ENCODE peak calls at places on chromosomes 2 and 18, in nine cellular contexts. C is heart right ventricle; T is left ventricle myocardium inferior; X is CD8-positive, alpha-beta T cell; W is AG09309; H is astrocyte of the cerebellum; M is astrocyte; G is fibroblast of the aortic adventitia; K is gastrocnemius medialis. L is an unnamed sample.

GRCh38 chr2:1964659-1965058 is 220.3 kb upstream of the PXDN start:
- DNase-seq in K (no peak), W (no peak), X (no peak), M (no peak), H (no peak), G (no peak), T (no peak), C (no peak), L (no peak)

GRCh38 chr2:165594935-165595255 is 125.4 kb downstream of the CSRNP3 start:
- DNase-seq in W (no peak), G (no peak), M (no peak), T (no peak), C (no peak), H (no peak), K (no peak), X (no peak), L (peak; percentile 25)

GRCh38 chr2:204218040-204218439 is 281.5 kb downstream of the ICOS start:
- DNase-seq in X (no peak), C (no peak), W (no peak), K (no peak), T (no peak), G (no peak), H (no peak), M (no peak), L (no peak)

GRCh38 chr2:133377021-133377481 is 191.2 kb downstream of the NCKAP5 start:
- DNase-seq in G (peak; percentile 89), M (peak; percentile 87), K (no peak), H (peak; percentile 11), X (no peak), T (no peak), C (no peak), W (no peak), L (no peak)

GRCh38 chr2:222485367-222486211 is 61.2 kb downstream of the SGPP2 start:
- DNase-seq in T (peak; percentile 16), K (no peak), W (no peak), M (no peak), X (no peak), C (no peak), G (no peak), H (no peak), L (no peak)

GRCh38 chr2:77081597-77081996 is 440.6 kb downstream of the LRRTM4 start:
- DNase-seq in T (no peak), X (no peak), G (no peak), W (no peak), H (no peak), M (no peak), C (no peak), K (no peak), L (no peak)

GRCh38 chr2:173545364-173545734 is 190.7 kb downstream of the CDCA7 start:
- DNase-seq in G (no peak), H (no peak), X (no peak), K (no peak), T (no peak), W (peak; percentile 31), C (peak; percentile 60), M (peak; percentile 15), L (peak; percentile 55)

GRCh38 chr18:45056907-45057306 is 376.2 kb downstream of the SETBP1 start:
- DNase-seq in T (no peak), M (peak; percentile 13), K (no peak), W (no peak), H (no peak), G (peak; percentile 22), X (no peak), C (no peak), L (no peak)

DNA sequence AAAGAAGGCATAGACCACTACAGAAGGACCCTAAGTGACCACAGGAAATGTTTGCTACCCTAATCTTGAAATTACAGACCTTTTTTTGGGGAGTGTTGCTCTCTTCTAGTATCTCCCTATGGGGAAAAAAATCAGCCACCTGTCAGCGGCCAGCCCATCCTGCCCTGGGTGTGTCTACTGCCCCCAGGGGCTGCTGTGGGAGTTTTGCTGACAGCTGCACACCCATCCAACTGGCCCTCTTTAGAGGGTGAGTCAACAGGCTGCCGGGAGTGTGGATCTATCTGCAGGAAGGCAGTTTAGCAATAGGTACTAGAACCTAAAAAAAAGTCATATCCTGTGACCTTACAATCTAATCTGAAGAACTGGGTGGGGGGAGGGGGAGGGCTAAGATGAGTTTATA is 796 bp upstream of the DYSF start:
- DNase-seq in H (no peak), M (no peak), X (no peak), W (no peak), T (peak; percentile 52), K (peak; percentile 96), C (peak; percentile 60), G (peak; percentile 27), L (peak; percentile 35)
- TF ChIP-seq CTCF in H (peak; percentile 21), M (peak; percentile 23), X (no peak), W (no peak), T (peak; percentile 33), K (peak; percentile 56), C (peak; percentile 20), G (no peak), L (peak; percentile 30)

GRCh38 chr2:189131986-189132385 is 47.6 kb downstream of the COL5A2 start:
- DNase-seq in X (no peak), C (no peak), W (no peak), M (peak; percentile 76), K (no peak), H (no peak), T (no peak), G (no peak), L (no peak)

GRCh38 chr2:189129971-189130370 is 49.6 kb downstream of the COL5A2 start:
- DNase-seq in X (no peak), W (peak; percentile 90), T (no peak), M (peak; percentile 96), H (peak; percentile 83), K (no peak), C (no peak), G (peak; percentile 84), L (peak; percentile 63)

GRCh38 chr2:189125195-189125594 is 54.4 kb downstream of the COL5A2 start:
- DNase-seq in K (no peak), T (no peak), X (no peak), W (no peak), C (no peak), M (no peak), G (no peak), H (no peak), L (no peak)

GRCh38 chr2:189127756-189128155 is 51.8 kb downstream of the COL5A2 start:
- DNase-seq in W (no peak), C (no peak), K (no peak), X (no peak), T (no peak), M (no peak), G (no peak), H (no peak), L (no peak)

GRCh38 chr2:189128961-189129360 is 50.6 kb downstream of the COL5A2 start:
- DNase-seq in G (peak; percentile 64), H (peak; percentile 46), W (peak; percentile 50), X (no peak), M (peak; percentile 28), K (no peak), T (no peak), C (no peak), L (no peak)
- H3K4me3 ChIP-seq in G (no peak overlapping the region), H (no peak overlapping the region), W (no peak overlapping the region), X (no peak overlapping the region), M (no peak overlapping the region), K (no peak overlapping the region), T (no peak overlapping the region), C (no peak overlapping the region), L (no peak overlapping the region)

DNA sequence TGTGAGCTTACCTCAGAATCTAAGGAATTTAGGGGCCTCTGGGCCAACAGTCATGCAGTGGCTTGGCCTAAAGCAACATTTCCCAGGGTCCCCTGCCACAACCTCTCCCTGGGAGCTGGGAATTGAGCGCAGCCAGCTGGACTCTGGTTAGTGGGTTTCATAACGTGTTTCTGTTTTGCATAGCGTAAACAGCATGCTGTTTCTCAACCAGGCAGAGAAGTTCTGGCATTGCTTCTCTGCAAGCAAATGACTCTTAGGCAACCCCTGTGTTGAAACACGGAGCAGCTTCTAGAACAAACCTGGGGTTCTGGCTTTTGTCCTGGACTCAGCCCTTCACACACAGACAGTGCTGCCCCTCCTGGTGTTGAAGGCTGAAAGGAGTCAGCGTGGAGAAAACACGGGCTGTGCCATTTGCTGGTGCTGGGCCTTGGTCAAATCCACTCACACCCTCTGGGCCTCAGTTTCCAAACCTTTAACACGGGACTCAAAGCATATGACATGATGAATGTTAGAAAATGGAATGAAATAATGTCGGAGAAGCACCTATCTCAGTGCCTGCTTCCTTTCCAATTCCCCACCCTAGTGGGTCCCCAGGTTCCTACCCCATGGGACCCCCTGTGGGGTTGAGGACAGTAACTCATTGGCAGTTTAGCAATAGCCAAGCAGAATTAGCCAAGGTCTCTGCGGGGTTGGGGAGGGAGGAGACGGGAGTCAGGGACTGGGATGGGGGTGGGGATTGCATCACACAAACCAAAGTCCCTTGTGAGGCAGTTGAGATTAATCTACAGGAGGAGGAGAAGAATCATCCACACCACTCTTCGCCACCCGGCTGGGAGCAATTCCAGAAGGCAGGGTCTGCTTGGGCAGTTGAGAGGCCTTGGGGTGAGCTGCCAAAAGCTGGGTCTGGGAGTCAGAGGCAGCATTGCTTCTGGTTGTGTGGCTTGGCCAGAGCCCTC is 30.2 kb upstream of the IL1R2 start:
- DNase-seq in M (peak; percentile 82), W (peak; percentile 98), G (peak; percentile 100), T (peak; percentile 79), C (peak; percentile 62), H (peak; percentile 100), X (no peak), K (peak; percentile 91), L (no peak)
- TF ChIP-seq CTCF in M (no peak), W (peak; percentile 19), G (peak; percentile 45), T (peak; percentile 14), C (no peak), H (peak; percentile 51), X (no peak), K (no peak), L (no peak)

GRCh38 chr18:58671122-58671940 is at the start of gene MALT1:
- DNase-seq in W (peak; percentile 57), X (peak; percentile 97), M (peak; percentile 77), K (peak; percentile 89), G (peak; percentile 83), T (peak; percentile 94), C (peak; percentile 92), H (peak; percentile 64), L (peak; percentile 56)

GRCh38 chr18:58676270-58676669 is 5.0 kb downstream of the MALT1 start:
- DNase-seq in H (no peak), M (no peak), K (no peak), W (no peak), G (no peak), C (no peak), X (no peak), T (no peak), L (no peak)

GRCh38 chr18:58671941-58672565 is 788 bp downstream of the MALT1 start:
- DNase-seq in H (no peak), G (peak; percentile 42), T (peak; percentile 45), M (peak; percentile 36), C (no peak), X (no peak), K (peak; percentile 17), W (no peak), L (no peak)

GRCh38 chr18:58674863-58675472 is 3.7 kb downstream of the MALT1 start:
- DNase-seq in C (no peak), T (no peak), G (no peak), H (no peak), K (no peak), W (no peak), X (no peak), M (peak; percentile 59), L (no peak)

DNA sequence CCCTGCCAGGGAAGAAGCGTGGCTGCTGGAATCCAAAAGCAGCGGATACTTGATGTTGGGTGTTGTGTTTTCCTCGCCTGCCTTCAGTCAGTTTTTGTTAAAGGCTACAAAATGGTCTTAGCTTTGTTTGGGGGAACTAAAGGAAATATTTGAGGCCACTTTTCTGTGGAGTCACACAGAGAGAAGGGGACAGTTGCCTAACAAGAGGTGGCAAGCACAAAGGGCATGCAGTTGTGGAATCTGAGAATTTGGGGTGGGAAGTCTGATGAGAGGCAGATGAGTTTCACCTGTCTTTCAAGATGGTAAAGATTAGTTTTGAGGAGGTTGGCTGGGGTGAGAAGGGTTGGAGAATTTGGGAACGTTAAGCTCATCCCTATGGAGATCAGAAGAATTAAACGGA is 2.9 kb downstream of the MALT1 start:
- DNase-seq in K (no peak), H (no peak), X (no peak), W (no peak), T (no peak), G (no peak), C (no peak), M (no peak), L (no peak)
- H3K4me3 ChIP-seq in K (no peak overlapping the region), H (no peak overlapping the region), X (no peak overlapping the region), W (no peak overlapping the region), T (no peak overlapping the region), G (no peak overlapping the region), C (no peak overlapping the region), M (no peak overlapping the region), L (peak overlapping the region; percentile 82)

L was measured in kidney epithelial cell.